ENCODE peak calls at places on chromosomes 6 and 20, in four cellular contexts. One of them, this sample, is unnamed.

GRCh38 chr6:33314943-33315752 is 1.3 kb upstream of the TAPBP start:
- DNase-seq in transverse colon: peak
- DNase-seq in GM12891: no peak
- DNase-seq in ovary: peak
- DNase-seq in this sample: no peak

GRCh38 chr6:75213732-75214131 is 7.9 kb upstream of the COL12A1 start:
- DNase-seq in transverse colon: no peak
- DNase-seq in GM12891: no peak
- DNase-seq in ovary: no peak
- DNase-seq in this sample: no peak

GRCh38 chr6:25028346-25028745 is 92.6 kb upstream of the RIPOR2 start:
- DNase-seq in transverse colon: no peak
- DNase-seq in GM12891: no peak
- DNase-seq in ovary: no peak
- DNase-seq in this sample: no peak

GRCh38 chr6:131258816-131259476 is 123.7 kb downstream of the AKAP7 start:
- DNase-seq in transverse colon: peak
- DNase-seq in GM12891: no peak
- DNase-seq in ovary: no peak
- DNase-seq in this sample: no peak

GRCh38 chr20:33910529-33911327 is 83.0 kb upstream of the RALY start:
- DNase-seq in transverse colon: no peak
- DNase-seq in GM12891: no peak
- DNase-seq in ovary: no peak
- DNase-seq in this sample: no peak

GRCh38 chr6:143187173-143187908 is 126.7 kb downstream of the AIG1 start:
- DNase-seq in transverse colon: no peak
- DNase-seq in GM12891: no peak
- DNase-seq in ovary: no peak
- DNase-seq in this sample: no peak

GRCh38 chr6:138289739-138290138 is 71.4 kb upstream of the PBOV1 start:
- DNase-seq in transverse colon: no peak
- DNase-seq in GM12891: no peak
- DNase-seq in ovary: no peak
- DNase-seq in this sample: no peak

GRCh38 chr6:114063956-114064355 is 93.0 kb upstream of the HDAC2 start:
- DNase-seq in transverse colon: no peak
- DNase-seq in GM12891: no peak
- DNase-seq in ovary: no peak
- DNase-seq in this sample: no peak

GRCh38 chr20:6045566-6045965 is 8.3 kb downstream of the LRRN4 start:
- DNase-seq in transverse colon: no peak
- DNase-seq in GM12891: no peak
- DNase-seq in ovary: no peak
- DNase-seq in this sample: no peak

GRCh38 chr6:56366112-56366852 is 118.9 kb upstream of the COL21A1 start:
- DNase-seq in transverse colon: no peak
- DNase-seq in GM12891: no peak
- DNase-seq in ovary: no peak
- DNase-seq in this sample: no peak

GRCh38 chr6:137677714-137678113 is 183.5 kb upstream of the OLIG3 start:
- DNase-seq in transverse colon: peak
- DNase-seq in GM12891: no peak
- DNase-seq in ovary: no peak
- DNase-seq in this sample: no peak

GRCh38 chr6:150627154-150627553 is 27.5 kb downstream of the PLEKHG1 start:
- DNase-seq in transverse colon: no peak
- DNase-seq in GM12891: no peak
- DNase-seq in ovary: no peak
- DNase-seq in this sample: no peak

GRCh38 chr6:11341867-11342266 is 109.4 kb upstream of the NEDD9 start:
- DNase-seq in transverse colon: no peak
- DNase-seq in GM12891: no peak
- DNase-seq in ovary: no peak
- DNase-seq in this sample: no peak

GRCh38 chr6:6920984-6921313 is 186.8 kb upstream of the RREB1 start:
- DNase-seq in transverse colon: no peak
- DNase-seq in GM12891: no peak
- DNase-seq in ovary: no peak
- DNase-seq in this sample: no peak

GRCh38 chr20:36079486-36079885 is 75.1 kb upstream of the EPB41L1 start:
- DNase-seq in transverse colon: no peak
- DNase-seq in GM12891: no peak
- DNase-seq in ovary: no peak
- DNase-seq in this sample: no peak

GRCh38 chr6:154410619-154411044 is 54.0 kb upstream of the IPCEF1 start:
- DNase-seq in transverse colon: peak
- DNase-seq in GM12891: no peak
- DNase-seq in ovary: peak
- DNase-seq in this sample: peak

GRCh38 chr6:10030942-10031537 is 383.8 kb downstream of the TFAP2A start:
- DNase-seq in transverse colon: no peak
- DNase-seq in GM12891: no peak
- DNase-seq in ovary: no peak
- DNase-seq in this sample: peak

GRCh38 chr20:25286917-25287316 is 39.0 kb downstream of the PYGB start:
- DNase-seq in transverse colon: peak
- DNase-seq in GM12891: no peak
- DNase-seq in ovary: peak
- DNase-seq in this sample: no peak

GRCh38 chr6:80543598-80544181 is 437.2 kb downstream of the BCKDHB start:
- DNase-seq in transverse colon: no peak
- DNase-seq in GM12891: no peak
- DNase-seq in ovary: no peak
- DNase-seq in this sample: peak

GRCh38 chr6:125236536-125237327 is 65.0 kb downstream of the HDDC2 start:
- DNase-seq in transverse colon: no peak
- DNase-seq in GM12891: no peak
- DNase-seq in ovary: no peak
- DNase-seq in this sample: no peak

GRCh38 chr6:2731281-2731909 is 19.3 kb downstream of the MYLK4 start:
- DNase-seq in transverse colon: no peak
- DNase-seq in GM12891: no peak
- DNase-seq in ovary: no peak
- DNase-seq in this sample: no peak

GRCh38 chr6:37319856-37320255 is 33.9 kb upstream of the RNF8 start:
- DNase-seq in transverse colon: no peak
- DNase-seq in GM12891: no peak
- DNase-seq in ovary: no peak
- DNase-seq in this sample: no peak

DNA sequence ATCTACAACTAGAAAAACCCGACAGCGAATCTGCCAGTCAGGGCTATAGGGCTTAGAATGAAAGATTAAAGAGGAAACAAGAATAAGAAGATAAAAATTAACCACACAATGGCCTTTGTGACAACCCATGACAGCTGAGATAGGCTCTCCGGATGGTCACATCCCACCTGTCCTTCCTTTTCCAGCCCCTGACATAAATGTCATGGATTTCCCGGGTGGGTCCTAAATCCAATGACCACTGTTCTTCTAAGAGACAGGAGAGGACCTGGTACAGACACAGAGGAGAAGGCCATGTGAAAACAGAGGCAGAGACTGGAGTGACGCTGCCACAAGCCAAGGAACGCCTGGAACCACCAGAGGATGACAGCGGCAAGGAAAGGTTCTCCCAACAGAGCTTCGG is 41.8 kb downstream of the ATXN1 start:
- DNase-seq in transverse colon: no peak
- DNase-seq in GM12891: no peak
- DNase-seq in ovary: no peak
- DNase-seq in this sample: no peak
- TF ChIP-seq POLR2A in transverse colon: no peak
- TF ChIP-seq POLR2A in GM12891: no peak
- TF ChIP-seq POLR2A in ovary: no peak
- TF ChIP-seq POLR2A in this sample: no peak

GRCh38 chr6:42885702-42886101 is 6.3 kb downstream of the RPL7L1 start:
- DNase-seq in transverse colon: no peak
- DNase-seq in GM12891: no peak
- DNase-seq in ovary: no peak
- DNase-seq in this sample: no peak

GRCh38 chr6:42889815-42890214 is 10.4 kb downstream of the RPL7L1 start:
- DNase-seq in transverse colon: no peak
- DNase-seq in GM12891: no peak
- DNase-seq in ovary: no peak
- DNase-seq in this sample: no peak

GRCh38 chr6:42891199-42891722 is 11.8 kb downstream of the RPL7L1 start:
- DNase-seq in transverse colon: no peak
- DNase-seq in GM12891: no peak
- DNase-seq in ovary: no peak
- DNase-seq in this sample: no peak

GRCh38 chr6:42896178-42896719 is 16.8 kb downstream of the RPL7L1 start:
- DNase-seq in transverse colon: no peak
- DNase-seq in GM12891: no peak
- DNase-seq in ovary: no peak
- DNase-seq in this sample: no peak

DNA sequence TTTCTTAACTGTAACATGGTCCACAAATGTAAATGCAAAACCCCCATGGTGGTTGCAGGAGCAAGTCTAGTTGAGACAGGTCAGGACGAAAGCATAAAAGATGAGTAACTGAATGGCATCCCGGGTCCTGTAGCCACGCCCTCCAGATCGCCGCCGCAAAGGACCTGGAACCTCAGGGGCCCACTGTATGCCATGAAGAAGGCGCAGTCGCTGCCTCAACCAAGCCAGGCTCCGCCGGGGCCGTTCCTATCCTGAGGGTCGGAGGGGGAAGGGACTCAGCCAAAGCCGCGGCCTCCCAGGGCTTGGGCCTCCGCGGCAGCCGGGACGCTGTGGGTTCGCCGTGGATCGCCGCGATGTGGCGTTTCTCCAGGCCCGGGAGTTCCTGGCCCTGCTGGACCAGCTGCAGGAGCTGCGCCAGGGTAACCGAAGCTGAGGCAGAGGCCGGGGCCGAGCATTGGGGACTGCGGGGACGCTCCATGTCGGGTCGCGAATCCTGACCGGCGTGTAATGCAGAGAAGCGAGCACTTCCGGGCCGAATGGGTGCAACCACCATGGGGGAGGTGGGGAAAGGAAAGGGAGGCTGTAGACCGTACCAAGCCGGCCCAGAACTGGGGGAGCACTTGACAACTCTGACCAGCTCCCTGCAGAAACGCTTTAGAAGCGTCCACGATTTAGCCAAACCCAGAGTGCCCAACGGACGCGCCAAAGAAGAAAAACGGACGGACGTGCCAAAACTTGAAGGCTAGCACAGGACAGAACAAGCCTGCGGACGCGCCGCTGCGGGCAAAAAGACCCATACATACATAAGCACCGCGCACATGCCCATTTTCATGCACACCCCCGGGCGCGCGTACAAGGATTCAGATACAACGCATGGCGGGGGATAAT is 11.1 kb downstream of the RPL7L1 start:
- DNase-seq in transverse colon: peak
- DNase-seq in GM12891: peak
- DNase-seq in ovary: peak
- DNase-seq in this sample: peak
- TF ChIP-seq POLR2A in transverse colon: peak
- TF ChIP-seq POLR2A in GM12891: peak
- TF ChIP-seq POLR2A in ovary: no peak
- TF ChIP-seq POLR2A in this sample: peak

GRCh38 chr20:61056136-61056535 is 195.9 kb upstream of the CDH4 start:
- DNase-seq in transverse colon: no peak
- DNase-seq in GM12891: no peak
- DNase-seq in ovary: no peak
- DNase-seq in this sample: no peak
- TF ChIP-seq POLR2A in transverse colon: no peak
- TF ChIP-seq POLR2A in GM12891: no peak
- TF ChIP-seq POLR2A in ovary: no peak
- TF ChIP-seq POLR2A in this sample: no peak

DNA sequence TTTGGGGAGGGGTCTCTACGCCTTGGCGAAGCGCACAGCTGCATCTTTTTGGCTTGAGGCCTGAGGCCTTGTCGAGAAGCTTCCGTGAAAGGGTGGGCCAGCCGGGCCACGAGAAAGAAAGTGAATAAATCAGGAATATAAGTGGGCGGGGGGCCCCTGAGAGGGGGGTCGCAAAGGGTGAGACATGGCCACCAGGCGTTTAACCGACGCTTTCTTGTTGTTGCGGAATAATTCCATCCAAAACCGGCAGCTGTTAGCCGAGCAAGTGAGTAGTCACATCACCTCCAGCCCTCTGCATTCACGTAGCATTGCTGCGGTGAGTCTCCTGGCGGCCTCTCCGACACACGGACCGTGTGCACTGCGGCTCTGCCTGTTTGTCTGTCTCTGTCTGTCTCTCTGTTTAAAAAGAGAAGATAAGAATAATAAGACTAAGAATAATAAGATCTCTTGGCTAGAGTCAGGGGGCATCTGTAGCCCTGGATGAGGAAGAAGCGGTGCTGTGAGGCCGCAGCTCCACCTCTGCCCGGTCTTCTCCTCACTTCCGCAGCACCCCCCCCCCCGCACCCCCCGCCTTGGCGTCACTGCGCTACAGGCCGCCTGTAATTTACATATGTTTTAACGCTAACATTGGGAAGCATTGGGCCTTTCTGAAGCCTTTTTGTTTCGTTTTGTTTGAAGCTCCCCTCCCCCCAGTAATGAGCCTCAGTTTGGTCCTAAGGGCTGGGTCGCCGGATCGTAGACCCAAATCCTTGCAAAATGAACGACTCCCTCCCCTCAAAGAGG is 931 bp downstream of the STX16 start:
- DNase-seq in transverse colon: peak
- DNase-seq in GM12891: peak
- DNase-seq in ovary: peak
- DNase-seq in this sample: peak
- TF ChIP-seq POLR2A in transverse colon: peak
- TF ChIP-seq POLR2A in GM12891: peak
- TF ChIP-seq POLR2A in ovary: no peak
- TF ChIP-seq POLR2A in this sample: peak

DNA sequence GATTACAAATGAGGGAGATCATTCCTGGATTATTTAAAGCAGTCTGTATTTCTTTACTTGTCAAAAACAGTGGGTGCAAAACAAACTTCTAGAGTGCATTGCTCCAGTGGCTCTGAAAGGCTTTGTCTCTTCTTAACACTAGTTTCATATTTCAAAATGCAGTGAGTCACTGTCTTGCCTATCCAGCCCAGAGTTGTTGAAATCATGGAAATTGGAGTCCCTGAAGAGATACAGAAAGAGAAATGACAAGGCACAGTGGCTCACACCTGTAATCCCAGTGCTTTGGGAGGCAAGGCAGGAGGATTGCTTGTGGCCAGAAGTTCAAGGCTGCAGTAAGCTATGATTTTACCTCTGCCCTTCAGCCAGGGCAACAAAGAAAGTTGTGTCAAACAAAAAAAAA is 11.3 kb downstream of the SLC2A12 start:
- DNase-seq in transverse colon: no peak
- DNase-seq in GM12891: no peak
- DNase-seq in ovary: no peak
- DNase-seq in this sample: no peak
- TF ChIP-seq POLR2A in transverse colon: no peak
- TF ChIP-seq POLR2A in GM12891: no peak
- TF ChIP-seq POLR2A in ovary: no peak
- TF ChIP-seq POLR2A in this sample: no peak

GRCh38 chr6:12584631-12585405 is 131.7 kb upstream of the PHACTR1 start:
- DNase-seq in transverse colon: no peak
- DNase-seq in GM12891: no peak
- DNase-seq in ovary: no peak
- DNase-seq in this sample: no peak
- TF ChIP-seq POLR2A in transverse colon: no peak
- TF ChIP-seq POLR2A in GM12891: no peak
- TF ChIP-seq POLR2A in ovary: no peak
- TF ChIP-seq POLR2A in this sample: no peak

GRCh38 chr20:63979549-63980316 is at the start of gene SAMD10:
- DNase-seq in transverse colon: peak
- DNase-seq in GM12891: peak
- DNase-seq in ovary: peak
- DNase-seq in this sample: peak
- TF ChIP-seq POLR2A in transverse colon: no peak
- TF ChIP-seq POLR2A in GM12891: no peak
- TF ChIP-seq POLR2A in ovary: no peak
- TF ChIP-seq POLR2A in this sample: no peak